ENCODE peak calls at places on chromosomes 11 and 22, in four cellular contexts. One of them, this sample, is unnamed.

GRCh38 chr11:41533761-41534160 is 74.3 kb upstream of the LRRC4C start:
- DNase-seq in GM23248: no peak
- DNase-seq in PC-3: peak; percentile 58
- DNase-seq in GM23338: no peak
- DNase-seq in this sample: no peak

GRCh38 chr22:47337161-47337621 is 574.7 kb downstream of the TBC1D22A start:
- DNase-seq in GM23248: peak; percentile 77
- DNase-seq in PC-3: peak; percentile 88
- DNase-seq in GM23338: no peak
- DNase-seq in this sample: no peak

GRCh38 chr11:45094958-45095690 is 51.3 kb upstream of the PRDM11 start:
- DNase-seq in GM23248: no peak
- DNase-seq in PC-3: no peak
- DNase-seq in GM23338: no peak
- DNase-seq in this sample: no peak

GRCh38 chr11:106344392-106344791 is 266.9 kb downstream of the AASDHPPT start:
- DNase-seq in GM23248: peak; percentile 45
- DNase-seq in PC-3: no peak
- DNase-seq in GM23338: no peak
- DNase-seq in this sample: no peak

GRCh38 chr11:108733479-108734116 is 68.7 kb downstream of the DDX10 start:
- DNase-seq in GM23248: peak; percentile 70
- DNase-seq in PC-3: peak; percentile 45
- DNase-seq in GM23338: peak; percentile 11
- DNase-seq in this sample: no peak

GRCh38 chr11:37107415-37107814 is 509.4 kb upstream of the RAG2 start:
- DNase-seq in GM23248: no peak
- DNase-seq in PC-3: peak; percentile 27
- DNase-seq in GM23338: no peak
- DNase-seq in this sample: no peak

GRCh38 chr22:44758354-44758969 is 6.1 kb downstream of the ARHGAP8 start:
- DNase-seq in GM23248: peak; percentile 54
- DNase-seq in PC-3: peak; percentile 72
- DNase-seq in GM23338: no peak
- DNase-seq in this sample: no peak

GRCh38 chr11:66847461-66848232 is 4.4 kb downstream of the RCE1 start:
- DNase-seq in GM23248: no peak
- DNase-seq in PC-3: no peak
- DNase-seq in GM23338: no peak
- DNase-seq in this sample: no peak

GRCh38 chr11:133946541-133947297 is 10.0 kb downstream of the IGSF9B start:
- DNase-seq in GM23248: no peak
- DNase-seq in PC-3: no peak
- DNase-seq in GM23338: peak; percentile 39
- DNase-seq in this sample: peak; percentile 68

GRCh38 chr11:96088914-96089313 is 165.0 kb upstream of the MTMR2 start:
- DNase-seq in GM23248: no peak
- DNase-seq in PC-3: no peak
- DNase-seq in GM23338: no peak
- DNase-seq in this sample: no peak

GRCh38 chr11:129593098-129593497 is 217.4 kb downstream of the BARX2 start:
- DNase-seq in GM23248: no peak
- DNase-seq in PC-3: peak; percentile 39
- DNase-seq in GM23338: peak; percentile 38
- DNase-seq in this sample: peak; percentile 11

GRCh38 chr11:25938952-25939351 is 393.0 kb upstream of the ANO3 start:
- DNase-seq in GM23248: no peak
- DNase-seq in PC-3: no peak
- DNase-seq in GM23338: peak; percentile 67
- DNase-seq in this sample: peak; percentile 66

GRCh38 chr22:20965104-20965887 is 1.8 kb upstream of the AIFM3 start:
- DNase-seq in GM23248: no peak
- DNase-seq in PC-3: no peak
- DNase-seq in GM23338: no peak
- DNase-seq in this sample: peak; percentile 57
- H3K4me3 ChIP-seq in GM23248: peak overlapping the region; percentile 59
- H3K4me3 ChIP-seq in PC-3: no peak overlapping the region
- H3K4me3 ChIP-seq in GM23338: peak overlapping the region; percentile 52
- H3K4me3 ChIP-seq in this sample: peak overlapping the region; percentile 58

DNA sequence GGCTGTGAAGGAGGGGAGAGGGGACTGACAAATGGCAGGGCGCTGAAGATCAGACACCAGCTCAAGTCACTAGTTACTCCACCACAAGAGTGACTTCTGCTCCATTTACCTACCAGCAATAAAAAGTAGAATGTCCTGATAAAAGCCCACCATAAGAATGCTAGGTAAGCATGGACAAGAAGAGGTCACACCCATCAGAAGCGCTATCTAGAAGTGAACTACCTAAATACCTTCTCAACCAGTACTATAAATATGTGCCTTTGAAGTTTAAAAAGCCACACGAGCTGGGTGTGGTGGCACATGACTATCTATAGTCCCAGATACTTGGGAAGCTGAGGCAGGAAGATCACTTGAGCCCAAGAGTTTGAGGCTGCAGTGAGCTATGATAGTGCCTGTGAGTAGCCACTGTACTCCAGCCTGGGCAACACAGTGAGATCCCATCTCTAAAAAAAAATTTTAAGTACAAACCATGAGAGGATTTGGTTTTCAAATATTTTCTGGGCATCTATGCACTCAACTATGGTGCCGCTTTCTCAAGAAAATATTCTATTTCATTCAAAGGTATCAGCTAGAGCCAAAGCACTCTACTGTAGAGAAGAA is 66.6 kb downstream of the PACSIN2 start:
- DNase-seq in GM23248: no peak
- DNase-seq in PC-3: no peak
- DNase-seq in GM23338: no peak
- DNase-seq in this sample: no peak
- H3F3A ChIP-seq in GM23248: peaks cover 10% of the 10 kb centered on the region
- H3F3A ChIP-seq in PC-3: no peaks in the 10 kb centered on the region
- H3F3A ChIP-seq in GM23338: no peaks in the 10 kb centered on the region
- H3F3A ChIP-seq in this sample: peaks cover 11% of the 10 kb centered on the region

GRCh38 chr11:83746921-83747585 is 460.9 kb upstream of the CCDC90B start:
- DNase-seq in GM23248: no peak
- DNase-seq in PC-3: no peak
- DNase-seq in GM23338: no peak
- DNase-seq in this sample: no peak

DNA sequence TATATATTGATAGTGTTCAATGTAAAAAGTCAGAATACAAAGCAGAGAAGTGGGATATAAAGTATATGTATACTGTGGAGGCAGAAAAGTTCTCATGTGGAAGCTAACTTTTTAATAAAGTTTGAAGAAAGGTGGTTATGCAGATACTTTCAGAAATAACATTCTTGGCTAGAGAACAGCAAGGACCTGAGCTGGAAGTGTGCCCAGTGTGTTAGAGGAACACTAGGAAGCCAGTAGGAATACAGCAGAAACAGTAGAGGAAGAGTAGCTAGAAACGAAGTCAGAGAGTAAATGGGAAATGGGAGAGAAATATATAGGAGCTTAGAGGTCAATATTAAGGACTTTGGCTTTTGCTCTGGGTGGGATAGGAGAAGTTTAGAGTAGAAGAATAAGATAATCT is 464.9 kb upstream of the CCDC90B start:
- DNase-seq in GM23248: no peak
- DNase-seq in PC-3: no peak
- DNase-seq in GM23338: no peak
- DNase-seq in this sample: no peak
- H3K4me3 ChIP-seq in GM23248: no peak overlapping the region
- H3K4me3 ChIP-seq in PC-3: no peak overlapping the region
- H3K4me3 ChIP-seq in GM23338: no peak overlapping the region
- H3K4me3 ChIP-seq in this sample: no peak overlapping the region

GRCh38 chr22:45915841-45916240 is 61.1 kb downstream of the WNT7B start:
- DNase-seq in GM23248: no peak
- DNase-seq in PC-3: no peak
- DNase-seq in GM23338: no peak
- DNase-seq in this sample: no peak

GRCh38 chr22:45914309-45914708 is 62.7 kb downstream of the WNT7B start:
- DNase-seq in GM23248: no peak
- DNase-seq in PC-3: no peak
- DNase-seq in GM23338: no peak
- DNase-seq in this sample: no peak

GRCh38 chr22:45917146-45917545 is 59.8 kb downstream of the WNT7B start:
- DNase-seq in GM23248: no peak
- DNase-seq in PC-3: no peak
- DNase-seq in GM23338: no peak
- DNase-seq in this sample: no peak

GRCh38 chr22:45916515-45916914 is 60.4 kb downstream of the WNT7B start:
- DNase-seq in GM23248: no peak
- DNase-seq in PC-3: no peak
- DNase-seq in GM23338: no peak
- DNase-seq in this sample: no peak

DNA sequence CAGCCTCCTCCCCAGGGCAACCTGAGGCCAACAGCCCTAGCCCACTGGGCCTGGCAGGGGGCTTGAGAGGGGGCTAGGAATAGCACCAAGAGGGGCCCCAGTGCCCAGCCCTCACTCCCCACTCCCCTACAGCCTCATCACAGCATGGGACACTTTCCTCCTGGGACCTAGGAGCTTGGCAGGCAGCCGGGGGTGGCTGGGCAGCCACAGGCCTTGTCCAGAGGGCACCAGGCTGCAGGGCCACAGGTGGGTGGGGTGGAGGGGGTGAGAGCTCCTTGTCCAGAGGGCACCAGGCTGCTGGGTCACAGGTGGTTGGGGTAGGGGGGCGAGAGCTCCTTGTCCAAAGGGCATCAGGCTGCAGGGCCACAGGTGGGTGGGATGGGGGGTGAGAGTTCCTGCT is 61.8 kb downstream of the WNT7B start:
- DNase-seq in GM23248: no peak
- DNase-seq in PC-3: no peak
- DNase-seq in GM23338: no peak
- DNase-seq in this sample: no peak
- H3F3A ChIP-seq in GM23248: no peaks in the 10 kb centered on the region
- H3F3A ChIP-seq in PC-3: no peaks in the 10 kb centered on the region
- H3F3A ChIP-seq in GM23338: no peaks in the 10 kb centered on the region
- H3F3A ChIP-seq in this sample: peaks cover 6% of the 10 kb centered on the region

This sample was measured in neural progenitor cell.